ENCODE peak calls at places on chromosomes 13 and 19, in five cellular contexts. C is neuronal stem cell, G is H9, B is H1, V is trophoblast cell. L is an unnamed sample.

GRCh38 chr19:19530423-19530804 is 1.7 kb downstream of the YJEFN3 start:
- DNase-seq in G (no peak), B (no peak), V (no peak), C (no peak), L (no peak)

GRCh38 chr13:109400625-109401257 is 385.6 kb downstream of the IRS2 start:
- DNase-seq in V (peak), B (no peak), C (no peak), G (no peak), L (no peak)

GRCh38 chr13:102484329-102484728 is 82.5 kb upstream of the FGF14 start:
- DNase-seq in V (peak), C (no peak), B (no peak), G (no peak), L (peak)

GRCh38 chr19:16325161-16325527 is 518 bp downstream of the KLF2 start:
- DNase-seq in G (peak), V (peak), B (no peak), C (peak), L (peak)

GRCh38 chr19:54431255-54431838 is 16.1 kb downstream of the TTYH1 start:
- DNase-seq in V (no peak), G (no peak), B (no peak), C (no peak), L (no peak)

GRCh38 chr19:23310729-23311211 is 60.6 kb upstream of the ZNF724 start:
- DNase-seq in V (peak), C (no peak), B (no peak), G (no peak), L (no peak)

GRCh38 chr19:47444388-47444821 is 25.1 kb upstream of the MEIS3 start:
- DNase-seq in V (peak), G (peak), C (peak), B (no peak), L (no peak)

GRCh38 chr13:94371855-94372254 is 107.6 kb downstream of the DCT start:
- DNase-seq in B (no peak), V (no peak), G (no peak), C (no peak), L (no peak)

GRCh38 chr19:15563931-15564330 is 51.1 kb upstream of the CYP4F8 start:
- DNase-seq in B (no peak), G (no peak), V (no peak), C (no peak), L (no peak)

GRCh38 chr19:3548594-3548993 is 8.8 kb downstream of the MFSD12 start:
- DNase-seq in B (no peak), C (no peak), V (no peak), G (no peak), L (no peak)

GRCh38 chr13:78067290-78067689 is 148.7 kb upstream of the EDNRB start:
- DNase-seq in V (no peak), C (no peak), G (no peak), B (no peak), L (no peak)

GRCh38 chr13:75876371-75877050 is 240.4 kb downstream of the LMO7 start:
- DNase-seq in V (peak), G (peak), C (peak), B (peak), L (peak)

GRCh38 chr13:39232401-39232980 is 194.2 kb downstream of the NHLRC3 start:
- DNase-seq in V (no peak), G (no peak), B (no peak), C (no peak), L (no peak)

GRCh38 chr19:7870571-7871279 is 3.5 kb downstream of the PRR36 start:
- DNase-seq in V (peak), G (peak), B (peak), C (peak), L (peak)

GRCh38 chr19:30437869-30438268 is 65.7 kb downstream of the ZNF536 start:
- DNase-seq in B (no peak), C (no peak), G (no peak), V (no peak), L (no peak)

GRCh38 chr13:102721800-102722231 is 27.0 kb upstream of the METTL21C start:
- DNase-seq in C (no peak), B (no peak), V (no peak), G (no peak), L (no peak)

GRCh38 chr19:39183100-39183499 is 13.7 kb upstream of the NCCRP1 start:
- DNase-seq in C (no peak), B (no peak), G (no peak), V (peak), L (no peak)

GRCh38 chr19:42421591-42422031 is 5.6 kb downstream of the LIPE start:
- DNase-seq in G (no peak), V (no peak), B (no peak), C (no peak), L (no peak)

GRCh38 chr19:30691767-30692516 is 319.8 kb downstream of the ZNF536 start:
- DNase-seq in G (no peak), C (no peak), B (no peak), V (no peak), L (no peak)

GRCh38 chr19:23698711-23699520 is 11.9 kb upstream of the ZNF675 start:
- DNase-seq in V (peak), C (no peak), B (no peak), G (peak), L (no peak)

GRCh38 chr13:33016414-33017409 is at the start of gene KL:
- DNase-seq in C (no peak), B (no peak), V (peak), G (peak), L (peak)

GRCh38 chr13:43307221-43307920 is 284.0 kb downstream of the DNAJC15 start:
- DNase-seq in G (no peak), V (no peak), B (no peak), C (no peak), L (no peak)

GRCh38 chr13:102679449-102680132 is 15.3 kb downstream of the METTL21C start:
- DNase-seq in V (no peak), C (no peak), G (no peak), B (no peak), L (no peak)

GRCh38 chr13:45737571-45738002 is 35.5 kb downstream of the CBY2 start:
- DNase-seq in B (no peak), G (peak), C (no peak), V (peak), L (no peak)

GRCh38 chr19:38277969-38278680 is 13.8 kb downstream of the SPINT2 start:
- DNase-seq in V (peak), C (no peak), G (no peak), B (no peak), L (peak)

GRCh38 chr13:95382906-95383305 is 81.7 kb upstream of the ABCC4 start:
- DNase-seq in G (no peak), B (no peak), V (no peak), C (no peak), L (no peak)

GRCh38 chr13:94708031-94708571 is 4.2 kb downstream of the SOX21 start:
- DNase-seq in B (no peak), V (no peak), G (peak), C (peak), L (no peak)

GRCh38 chr19:50513746-50514345 is at the start of gene ASPDH:
- DNase-seq in V (no peak), G (no peak), B (no peak), C (no peak), L (no peak)

GRCh38 chr19:50514346-50515167 is 844 bp upstream of the ASPDH start:
- DNase-seq in C (no peak), B (no peak), V (no peak), G (no peak), L (no peak)

GRCh38 chr19:50516859-50517703 is 3.4 kb upstream of the ASPDH start:
- DNase-seq in G (no peak), C (no peak), B (no peak), V (no peak), L (no peak)

GRCh38 chr19:50516456-50516855 is 2.7 kb upstream of the ASPDH start:
- DNase-seq in B (no peak), G (no peak), C (no peak), V (no peak), L (no peak)

GRCh38 chr19:50515168-50515561 is 1.5 kb upstream of the ASPDH start:
- DNase-seq in V (no peak), B (no peak), C (no peak), G (no peak), L (no peak)
- H3K27ac ChIP-seq in V (no peak), B (no peak), C (no peak), G (no peak), L (no peak)

GRCh38 chr13:31320946-31321345 is 121.2 kb downstream of the B3GLCT start:
- DNase-seq in B (no peak), V (no peak), G (no peak), C (no peak), L (no peak)

GRCh38 chr13:31310356-31310755 is 110.6 kb downstream of the B3GLCT start:
- DNase-seq in B (no peak), G (no peak), V (no peak), C (no peak), L (no peak)

GRCh38 chr13:31310781-31311180 is 111.0 kb downstream of the B3GLCT start:
- DNase-seq in C (no peak), B (no peak), G (no peak), V (no peak), L (no peak)

GRCh38 chr13:31314961-31315360 is 115.2 kb downstream of the B3GLCT start:
- DNase-seq in G (no peak), V (no peak), C (no peak), B (no peak), L (no peak)
- H2BK12ac ChIP-seq in G (no peak), V (no peak), C (no peak), B (no peak), L (no peak)

DNA sequence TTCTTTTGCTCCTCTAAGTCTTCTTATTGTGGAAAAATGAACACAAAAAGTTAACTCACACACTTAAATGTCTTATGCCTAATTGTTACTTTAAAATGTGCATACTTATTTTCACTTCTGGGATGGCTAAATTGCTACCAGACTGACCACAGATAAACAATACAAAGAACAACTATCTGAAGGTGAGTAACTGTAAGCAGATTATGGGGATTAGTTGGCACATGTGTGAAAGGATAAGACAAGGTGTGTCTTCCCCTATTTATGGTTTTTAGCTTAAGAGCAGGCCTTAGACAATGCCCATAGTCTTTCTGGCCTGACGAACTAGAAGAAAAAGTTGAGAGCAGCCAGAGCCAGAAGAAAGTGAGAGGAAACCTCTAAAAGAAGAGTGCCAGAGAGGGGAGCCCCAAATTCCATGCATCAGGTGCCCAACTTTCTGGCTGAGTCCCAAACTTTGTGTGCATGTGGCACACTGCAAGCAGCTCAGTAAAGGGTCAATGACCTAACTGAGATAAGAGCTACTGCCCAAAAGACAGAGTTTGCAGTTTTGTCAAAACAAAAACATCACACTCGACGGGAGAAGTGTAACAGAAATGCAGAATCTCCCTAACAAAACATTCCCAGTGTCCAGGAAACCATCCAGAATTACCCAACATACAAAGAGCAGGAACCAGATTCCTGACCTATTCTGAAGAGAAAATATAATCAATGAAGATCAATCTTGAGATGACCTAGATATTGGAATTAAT is 375.4 kb downstream of the KCNRG start:
- DNase-seq in V (no peak), C (no peak), G (no peak), B (no peak), L (no peak)
- H3K27ac ChIP-seq in V (no peak), C (no peak), G (no peak), B (no peak), L (no peak)

GRCh38 chr19:6374179-6374709 is 1.5 kb downstream of the PSPN start:
- DNase-seq in C (no peak), V (no peak), G (no peak), B (no peak), L (no peak)

GRCh38 chr19:6374711-6375410 is 872 bp downstream of the PSPN start:
- DNase-seq in C (no peak), B (no peak), G (no peak), V (no peak), L (no peak)

GRCh38 chr19:6373096-6373812 is 660 bp downstream of the ALKBH7 start:
- DNase-seq in G (peak), B (peak), V (peak), C (peak), L (peak)

GRCh38 chr19:6372594-6373095 is at the start of gene ALKBH7:
- DNase-seq in C (peak), B (peak), V (peak), G (peak), L (peak)

GRCh38 chr19:6373813-6374108 is 1.2 kb downstream of the ALKBH7 start:
- DNase-seq in G (no peak), C (no peak), V (peak), B (no peak), L (no peak)
- H2BK12ac ChIP-seq in G (no peak), C (no peak), V (no peak), B (no peak), L (no peak)

GRCh38 chr13:98961204-98962105 is 16.4 kb downstream of the DOCK9 start:
- DNase-seq in C (no peak), G (no peak), V (peak), B (no peak), L (no peak)
- H3K27ac ChIP-seq in C (no peak), G (no peak), V (peak), B (no peak), L (no peak)

GRCh38 chr19:48511800-48512503 is at the start of gene LMTK3:
- DNase-seq in B (no peak), G (peak), V (no peak), C (no peak), L (peak)

GRCh38 chr19:48510421-48511268 is 990 bp downstream of the LMTK3 start:
- DNase-seq in B (no peak), V (peak), C (no peak), G (peak), L (peak)

GRCh38 chr19:48512504-48513288 is 1.1 kb upstream of the LMTK3 start:
- DNase-seq in V (peak), C (no peak), B (no peak), G (no peak), L (no peak)

GRCh38 chr19:48509467-48510194 is 2.0 kb downstream of the LMTK3 start:
- DNase-seq in B (no peak), G (peak), V (no peak), C (no peak), L (no peak)

DNA sequence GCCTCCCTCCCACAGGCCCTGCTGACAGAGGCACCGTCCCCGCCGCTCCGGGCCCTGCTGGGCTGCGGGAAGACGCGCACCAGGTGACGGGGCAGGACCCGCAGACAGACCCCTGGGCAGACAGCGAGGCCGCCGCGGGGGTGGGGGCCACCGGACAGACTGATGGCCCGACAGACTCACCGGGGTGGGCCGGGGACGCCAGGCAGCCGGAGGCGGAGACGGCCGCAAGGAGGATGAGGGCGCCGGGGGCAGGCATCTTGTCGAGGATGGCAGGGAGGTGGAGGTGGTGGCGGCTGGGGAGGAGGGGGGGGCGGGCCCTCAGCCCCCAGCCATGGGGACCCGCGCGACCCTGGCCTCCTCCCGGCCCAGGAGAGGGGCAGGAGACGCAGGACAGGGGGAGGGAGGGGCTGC is 309 bp downstream of the LMTK3 start:
- DNase-seq in C (no peak), G (no peak), V (peak), B (no peak), L (no peak)
- H2BK12ac ChIP-seq in C (no peak), G (no peak), V (no peak), B (no peak), L (no peak)